ENCODE peak calls at places on chromosome 7, in six cellular contexts. U is H1, A is HepG2, V is K562, D is GM12891, O is GM12878. Q is an unnamed sample.

GRCh38 chr7:7595451-7595850 is 28.8 kb downstream of the MIOS start:
- DNase-seq in U (no peak), A (peak), V (peak), D (no peak), O (no peak), Q (no peak)

GRCh38 chr7:151714201-151714600 is 162.7 kb downstream of the PRKAG2 start:
- DNase-seq in U (no peak), A (no peak), V (no peak), D (no peak), O (no peak), Q (no peak)

GRCh38 chr7:94375713-94376112 is 19.0 kb upstream of the COL1A2 start:
- DNase-seq in U (no peak), A (no peak), V (no peak), D (no peak), O (no peak), Q (no peak)

GRCh38 chr7:50273870-50274269 is 30.6 kb upstream of the IKZF1 start:
- DNase-seq in U (no peak), A (no peak), V (no peak), D (no peak), O (no peak), Q (no peak)

GRCh38 chr7:69038915-69039314 is 559.4 kb upstream of the AUTS2 start:
- DNase-seq in U (no peak), A (no peak), V (no peak), D (no peak), O (no peak), Q (no peak)

GRCh38 chr7:137873524-137873923 is 26.8 kb upstream of the DGKI start:
- DNase-seq in U (no peak), A (no peak), V (no peak), D (no peak), O (no peak), Q (no peak)

GRCh38 chr7:23759556-23760391 is 49.8 kb downstream of the STK31 start:
- DNase-seq in U (no peak), A (no peak), V (no peak), D (no peak), O (no peak), Q (no peak)

GRCh38 chr7:111752022-111752582 is 189.8 kb upstream of the IMMP2L start:
- DNase-seq in U (peak), A (peak), V (peak), D (peak), O (no peak), Q (peak)

GRCh38 chr7:27952393-27953290 is 212.7 kb downstream of the TAX1BP1 start:
- DNase-seq in U (no peak), A (no peak), V (no peak), D (no peak), O (no peak), Q (no peak)

GRCh38 chr7:149686001-149686400 is 87.4 kb downstream of the ZNF467 start:
- DNase-seq in U (no peak), A (no peak), V (no peak), D (no peak), O (no peak), Q (no peak)

GRCh38 chr7:16420649-16421332 is 547 bp downstream of the CRPPA start:
- DNase-seq in U (peak), A (peak), V (peak), D (peak), O (peak), Q (peak)

GRCh38 chr7:151431281-151431767 is 8.6 kb downstream of the CRYGN start:
- DNase-seq in U (no peak), A (no peak), V (no peak), D (no peak), O (no peak), Q (no peak)

GRCh38 chr7:103597606-103598005 is 151.6 kb upstream of the SLC26A5 start:
- DNase-seq in U (no peak), A (no peak), V (no peak), D (no peak), O (no peak), Q (no peak)

GRCh38 chr7:80480566-80480965 is 31.3 kb downstream of the GNAT3 start:
- DNase-seq in U (no peak), A (no peak), V (no peak), D (no peak), O (no peak), Q (no peak)

GRCh38 chr7:74092964-74093339 is 9.3 kb downstream of the LIMK1 start:
- DNase-seq in U (no peak), A (no peak), V (no peak), D (peak), O (peak), Q (peak)

GRCh38 chr7:121544726-121545125 is 148.6 kb upstream of the FAM3C start:
- DNase-seq in U (no peak), A (peak), V (no peak), D (no peak), O (no peak), Q (no peak)
- TF ChIP-seq POLR2AphosphoS5 in U (no peak), A (no peak), V (no peak), D (no peak), O (no peak), Q (no peak)

DNA sequence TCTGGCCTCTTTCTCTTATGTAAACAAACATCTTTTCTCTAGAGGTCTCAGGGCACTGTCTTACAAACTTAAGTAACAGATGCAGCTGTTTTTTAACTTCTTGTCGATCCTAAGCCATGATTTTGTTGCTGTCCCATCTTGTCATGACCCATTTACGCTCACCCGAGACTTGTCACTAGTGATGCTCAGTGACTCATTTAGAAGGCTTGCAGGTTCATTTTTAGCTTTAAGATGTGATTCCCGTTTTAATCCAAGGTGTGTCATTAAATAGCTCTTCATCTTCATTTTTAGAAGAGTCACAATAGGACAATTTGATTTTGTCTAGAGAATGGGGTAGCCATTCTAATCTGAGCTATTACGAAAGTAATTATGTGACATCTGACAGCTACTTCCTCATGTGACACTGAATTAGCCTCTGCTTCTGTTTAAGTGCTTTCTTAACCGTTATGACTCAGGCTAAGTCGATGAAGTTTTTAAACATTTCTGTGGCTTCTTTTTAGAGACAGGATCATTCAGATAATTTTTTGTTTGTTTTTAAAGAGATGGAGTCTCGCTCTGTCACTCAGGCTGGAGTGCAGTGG is 42.7 kb downstream of the SPDYE5 start:
- DNase-seq in U (no peak), A (no peak), V (peak), D (peak), O (peak), Q (peak)
- TF ChIP-seq TAF1 in U (no peak), A (no peak), V (no peak), D (no peak), O (no peak), Q (no peak)

GRCh38 chr7:76318488-76319353 is 16.2 kb downstream of the HSPB1 start:
- DNase-seq in U (no peak), A (peak), V (peak), D (peak), O (peak), Q (peak)
- TF ChIP-seq POLR2A in U (no peak), A (peak), V (no peak), D (peak), O (peak), Q (peak)

GRCh38 chr7:52475192-52475591 is 560.2 kb upstream of the POM121L12 start:
- DNase-seq in U (no peak), A (no peak), V (no peak), D (no peak), O (no peak), Q (no peak)

DNA sequence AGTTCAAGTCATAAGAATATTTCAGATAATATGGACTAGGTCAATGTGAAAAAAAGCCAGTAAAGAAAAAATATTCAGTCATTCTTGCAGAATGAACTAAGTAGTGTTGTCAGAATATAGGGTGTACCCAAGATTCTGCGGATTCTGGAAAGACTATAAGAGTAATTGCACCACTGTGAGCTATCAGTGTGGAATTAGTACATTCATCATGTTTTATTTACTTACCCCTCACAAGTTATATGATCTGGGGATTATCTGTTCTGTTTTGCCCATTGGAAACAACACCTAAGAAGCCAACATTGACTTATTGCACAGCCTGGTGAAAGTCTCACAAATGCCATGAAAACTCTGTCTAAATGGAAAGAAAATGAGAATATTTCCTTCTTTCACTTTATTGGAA is 563.4 kb upstream of the POM121L12 start:
- DNase-seq in U (no peak), A (no peak), V (no peak), D (no peak), O (no peak), Q (no peak)
- TF ChIP-seq POLR2AphosphoS5 in U (no peak), A (no peak), V (no peak), D (no peak), O (no peak), Q (no peak)

GRCh38 chr7:99459087-99459486 is 6.9 kb downstream of the ATP5MF start:
- DNase-seq in U (no peak), A (peak), V (peak), D (no peak), O (no peak), Q (no peak)
- TF ChIP-seq TAF1 in U (no peak), A (no peak), V (no peak), D (no peak), O (no peak), Q (no peak)

GRCh38 chr7:114087674-114088539 is 169.1 kb upstream of the PPP1R3A start:
- DNase-seq in U (peak), A (no peak), V (no peak), D (no peak), O (no peak), Q (no peak)
- TF ChIP-seq POLR2A in U (no peak), A (no peak), V (no peak), D (no peak), O (no peak), Q (no peak)

DNA sequence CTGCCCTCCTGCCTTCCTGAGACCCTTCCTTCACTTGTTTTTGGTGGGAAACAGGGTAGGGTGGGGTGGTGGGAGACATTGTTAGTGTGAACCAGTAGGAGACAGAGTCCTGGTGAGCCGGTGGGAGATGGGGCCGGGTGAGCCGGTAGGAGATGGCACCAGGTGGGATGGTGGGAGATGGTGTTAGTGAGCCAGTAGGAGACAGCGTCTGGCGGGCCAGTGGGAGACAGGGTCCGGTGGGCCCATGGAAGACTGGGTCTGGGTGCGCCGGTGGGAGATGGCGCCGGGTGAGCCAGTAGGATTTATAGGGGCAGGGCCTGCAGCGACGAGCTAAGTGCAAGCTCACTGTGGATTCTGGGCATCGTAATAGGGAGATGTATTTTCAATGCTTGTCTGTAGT is 116.8 kb downstream of the TRRAP start:
- DNase-seq in U (no peak), A (no peak), V (no peak), D (no peak), O (no peak), Q (no peak)
- TF ChIP-seq POLR2AphosphoS5 in U (no peak), A (no peak), V (no peak), D (no peak), O (no peak), Q (no peak)